ENCODE peak calls at places on chromosome 7, in four cellular contexts. K is GM06990, D is mammary epithelial cell, S is epithelial cell of esophagus. F is an unnamed sample.

GRCh38 chr7:54885285-54885684 is 126.3 kb upstream of the SEC61G start:
- DNase-seq in K (no peak), D (no peak), S (no peak), F (no peak)

GRCh38 chr7:127391591-127392181 is 822 bp downstream of the ZNF800 start:
- DNase-seq in K (peak), D (peak), S (peak), F (peak)

GRCh38 chr7:44044315-44045225 is at the start of gene DBNL:
- DNase-seq in K (peak), D (peak), S (peak), F (peak)

GRCh38 chr7:149688836-149689590 is 84.4 kb downstream of the ZNF467 start:
- DNase-seq in K (no peak), D (no peak), S (no peak), F (no peak)

GRCh38 chr7:142443614-142444013 is 185.8 kb upstream of the PRSS58 start:
- DNase-seq in K (no peak), D (no peak), S (no peak), F (no peak)

GRCh38 chr7:132791036-132791435 is 214.8 kb upstream of the PLXNA4 start:
- DNase-seq in K (no peak), D (no peak), S (no peak), F (no peak)

GRCh38 chr7:75056476-75056875 is 17.1 kb downstream of the RCC1L start:
- DNase-seq in K (no peak), D (peak), S (no peak), F (no peak)

GRCh38 chr7:3432916-3433315 is 131.9 kb downstream of the SDK1 start:
- DNase-seq in K (no peak), D (no peak), S (no peak), F (no peak)

GRCh38 chr7:95011156-95011928 is 103.9 kb downstream of the PPP1R9A start:
- DNase-seq in K (no peak), D (peak), S (peak), F (no peak)

GRCh38 chr7:1403844-1404404 is 55.3 kb downstream of the MICALL2 start:
- DNase-seq in K (no peak), D (no peak), S (no peak), F (no peak)

GRCh38 chr7:135321556-135321955 is 87.9 kb downstream of the STRA8 start:
- DNase-seq in K (no peak), D (peak), S (peak), F (no peak)

GRCh38 chr7:44995555-44996493 is 4.2 kb upstream of the CCM2 start:
- DNase-seq in K (peak), D (no peak), S (no peak), F (no peak)

GRCh38 chr7:73382938-73383503 is 50.6 kb upstream of the FZD9 start:
- DNase-seq in K (no peak), D (no peak), S (no peak), F (no peak)

GRCh38 chr7:68185641-68186040 is 1189.0 kb downstream of the TYW1 start:
- DNase-seq in K (no peak), D (no peak), S (no peak), F (no peak)

GRCh38 chr7:40300146-40300655 is 165.4 kb downstream of the SUGCT start:
- DNase-seq in K (no peak), D (no peak), S (no peak), F (no peak)

GRCh38 chr7:26369519-26370385 is 78.1 kb downstream of the SNX10 start:
- DNase-seq in K (no peak), D (peak), S (peak), F (peak)

GRCh38 chr7:107180378-107180777 is 11.6 kb downstream of the HBP1 start:
- DNase-seq in K (no peak), D (peak), S (peak), F (no peak)

GRCh38 chr7:34061175-34061574 is 155.8 kb downstream of the BMPER start:
- DNase-seq in K (no peak), D (peak), S (peak), F (no peak)

GRCh38 chr7:145360511-145361100 is 524.8 kb upstream of the TPK1 start:
- DNase-seq in K (peak), D (no peak), S (no peak), F (no peak)

GRCh38 chr7:81211617-81212016 is 292.8 kb upstream of the SEMA3C start:
- DNase-seq in K (no peak), D (no peak), S (no peak), F (no peak)

GRCh38 chr7:5704534-5704922 is 76.9 kb downstream of the RNF216 start:
- DNase-seq in K (no peak), D (peak), S (peak), F (peak)

GRCh38 chr7:21999896-22000295 is 54.2 kb upstream of the CDCA7L start:
- DNase-seq in K (no peak), D (no peak), S (peak), F (no peak)

GRCh38 chr7:119452401-119452800 is 820.6 kb upstream of the KCND2 start:
- DNase-seq in K (no peak), D (no peak), S (peak), F (no peak)

GRCh38 chr7:129184979-129185670 is 3.3 kb upstream of the SMO start:
- DNase-seq in K (no peak), D (peak), S (peak), F (no peak)

GRCh38 chr7:149321978-149322541 is 60.1 kb downstream of the ZNF783 start:
- DNase-seq in K (no peak), D (no peak), S (no peak), F (peak)

GRCh38 chr7:27210441-27211083 is 10.7 kb upstream of the HOXA13 start:
- DNase-seq in K (no peak), D (peak), S (peak), F (peak)

GRCh38 chr7:151743481-151743983 is 133.4 kb downstream of the PRKAG2 start:
- DNase-seq in K (no peak), D (no peak), S (no peak), F (no peak)

GRCh38 chr7:44244282-44244681 is 43.5 kb downstream of the YKT6 start:
- DNase-seq in K (no peak), D (no peak), S (no peak), F (peak)

DNA sequence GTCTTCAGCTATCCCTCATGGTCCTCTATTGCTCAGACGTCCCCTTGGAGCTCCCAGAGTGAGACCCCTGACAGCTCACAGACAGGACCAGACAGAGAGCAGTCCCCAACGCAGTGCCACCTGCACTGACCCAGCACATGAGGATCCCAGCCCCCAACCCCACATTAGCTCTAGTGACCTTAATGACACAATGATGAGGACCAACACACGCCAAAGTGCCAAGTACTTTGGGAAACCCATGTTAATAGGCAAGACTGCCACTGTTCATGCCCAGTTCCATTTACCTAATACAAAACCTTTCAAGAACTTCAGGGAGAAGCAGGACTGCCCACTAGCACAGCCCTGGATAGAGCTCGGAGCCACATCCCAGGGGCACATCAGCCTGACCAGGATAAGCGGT is 5.7 kb upstream of the GRB10 start:
- DNase-seq in K (no peak), D (no peak), S (no peak), F (no peak)
- TF ChIP-seq CTCF in K (no peak), D (no peak), S (no peak), F (no peak)

DNA sequence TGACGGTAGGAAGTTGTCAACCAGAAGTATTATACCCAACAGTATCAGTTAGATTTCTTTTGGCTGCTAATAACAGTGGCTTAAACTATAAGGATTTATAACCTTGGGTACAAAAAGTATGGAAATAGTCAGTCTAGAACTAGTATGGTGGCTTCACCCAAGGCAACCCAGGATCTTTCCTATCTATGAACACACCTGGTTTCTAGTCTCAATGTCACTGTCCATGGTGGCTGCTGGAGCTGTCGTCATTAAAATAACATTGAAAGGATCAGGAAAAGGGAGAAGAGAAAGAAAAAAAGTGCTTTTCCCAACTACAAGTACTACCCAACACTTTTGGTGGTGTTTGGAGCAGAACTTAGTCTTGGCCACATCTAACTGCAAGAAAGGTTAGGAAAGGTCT is 27.7 kb downstream of the PHTF2 start:
- DNase-seq in K (no peak), D (no peak), S (no peak), F (no peak)
- TF ChIP-seq CTCF in K (no peak), D (no peak), S (no peak), F (no peak)

DNA sequence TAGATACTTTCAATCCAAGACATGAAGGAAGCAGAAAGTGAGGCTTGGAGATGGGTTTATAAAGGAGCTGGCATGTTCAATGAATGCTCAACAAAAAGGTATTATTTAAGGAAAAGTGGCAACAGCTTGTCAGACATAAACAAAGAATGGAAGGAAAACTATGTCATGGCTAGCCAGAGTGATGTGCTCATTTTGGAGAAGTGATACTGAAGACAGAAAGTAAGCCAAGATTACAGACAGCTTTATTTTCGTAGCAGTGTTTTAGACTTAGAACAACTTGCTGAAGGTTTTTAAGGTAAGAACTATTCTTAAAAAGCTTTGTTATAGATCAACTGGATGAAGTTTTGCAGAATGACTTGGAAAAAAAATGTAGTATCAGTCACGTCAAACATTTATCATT is 160.5 kb upstream of the FERD3L start:
- DNase-seq in K (no peak), D (no peak), S (no peak), F (peak)
- TF ChIP-seq CTCF in K (no peak), D (no peak), S (no peak), F (no peak)

GRCh38 chr7:155107126-155107525 is 37.0 kb downstream of the HTR5A start:
- DNase-seq in K (no peak), D (no peak), S (no peak), F (no peak)

GRCh38 chr7:155104913-155105312 is 34.8 kb downstream of the HTR5A start:
- DNase-seq in K (no peak), D (no peak), S (peak), F (no peak)

GRCh38 chr7:155106356-155106755 is 36.2 kb downstream of the HTR5A start:
- DNase-seq in K (no peak), D (no peak), S (no peak), F (no peak)

DNA sequence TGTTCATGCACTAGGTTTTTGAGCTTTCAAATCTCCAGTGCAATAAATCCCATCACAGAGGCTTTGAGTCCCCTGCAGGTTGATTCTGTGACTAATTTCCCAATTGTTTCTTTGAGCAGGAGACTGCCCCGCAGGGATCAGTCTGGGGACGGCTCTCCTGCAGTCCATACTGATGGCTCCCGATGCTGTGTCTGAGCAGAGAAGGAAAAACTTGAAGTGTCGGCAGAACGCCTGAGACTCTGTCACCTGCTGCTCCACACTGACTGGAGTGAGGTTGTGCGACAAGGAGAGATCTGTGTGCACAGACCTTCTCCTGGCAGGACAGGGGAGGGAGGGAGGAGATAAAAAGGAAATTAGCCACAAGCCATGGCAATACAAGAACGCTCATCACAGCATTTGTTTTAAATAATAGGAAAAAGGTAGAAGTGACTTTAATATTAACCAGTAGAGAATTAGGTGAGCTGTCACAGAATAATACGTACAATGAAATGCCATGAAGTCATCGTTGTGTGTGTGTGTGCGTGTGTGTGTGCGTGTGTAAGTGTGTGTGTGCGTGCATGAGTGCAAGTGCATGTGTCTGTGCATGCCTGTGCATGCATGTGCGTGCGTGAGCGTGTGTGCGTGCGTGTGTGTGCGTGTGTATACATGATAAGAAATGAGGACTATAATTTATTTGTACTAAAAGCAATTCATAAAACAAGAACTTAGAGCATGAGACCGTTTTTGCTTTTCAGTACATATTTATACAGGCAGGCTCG is 38.2 kb downstream of the HTR5A start:
- DNase-seq in K (no peak), D (no peak), S (no peak), F (no peak)
- TF ChIP-seq CTCF in K (no peak), D (no peak), S (no peak), F (no peak)

GRCh38 chr7:30501264-30501663 is 3.4 kb downstream of the GGCT start:
- DNase-seq in K (no peak), D (no peak), S (no peak), F (no peak)

GRCh38 chr7:30503273-30504212 is 1.1 kb downstream of the GGCT start:
- DNase-seq in K (no peak), D (peak), S (no peak), F (no peak)

GRCh38 chr7:30502470-30503251 is 2.0 kb downstream of the GGCT start:
- DNase-seq in K (no peak), D (peak), S (peak), F (no peak)

GRCh38 chr7:30504347-30505173 is at the start of gene GGCT:
- DNase-seq in K (peak), D (peak), S (peak), F (peak)

GRCh38 chr7:30505174-30505697 is 607 bp upstream of the GGCT start:
- DNase-seq in K (no peak), D (no peak), S (no peak), F (no peak)
- TF ChIP-seq CTCF in K (no peak), D (peak), S (peak), F (no peak)

DNA sequence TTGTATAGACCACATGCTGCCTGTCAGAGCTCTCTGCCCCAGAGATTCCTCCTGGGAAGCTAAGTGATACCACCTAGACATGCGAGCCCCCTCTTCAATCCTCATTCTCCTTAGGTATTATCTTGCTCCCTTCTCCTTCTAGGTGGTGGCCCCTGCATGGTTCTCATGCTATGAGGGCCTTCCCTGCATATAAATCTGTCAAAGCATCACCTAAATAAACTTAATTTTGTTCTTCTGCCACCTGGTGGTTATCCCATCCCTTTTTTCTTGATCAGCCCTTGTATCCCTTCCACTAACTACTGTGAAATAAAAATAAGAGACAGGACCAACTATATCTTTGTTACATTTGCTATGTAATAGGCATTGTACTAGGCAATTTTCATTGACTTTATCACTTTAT is 242.1 kb downstream of the CDC14C start:
- DNase-seq in K (no peak), D (no peak), S (peak), F (no peak)
- TF ChIP-seq CTCF in K (peak), D (peak), S (no peak), F (no peak)

F was measured in GM10248.